ENCODE peak calls at places on chromosomes 4 and X, in nine cellular contexts. One of them, this sample, is unnamed.

GRCh38 chrX:75522565-75523411 is at the start of gene ZDHHC15:
- DNase-seq in sigmoid colon: peak
- DNase-seq in ovary: peak
- DNase-seq in tibial nerve: peak
- DNase-seq in spleen: peak
- DNase-seq in HepG2: no peak
- DNase-seq in A549: no peak
- DNase-seq in NB4: peak
- DNase-seq in IMR-90: no peak
- DNase-seq in this sample: peak

GRCh38 chr4:183624548-183624947 is 34.4 kb downstream of the RWDD4 start:
- DNase-seq in sigmoid colon: no peak
- DNase-seq in ovary: peak
- DNase-seq in tibial nerve: no peak
- DNase-seq in spleen: no peak
- DNase-seq in HepG2: no peak
- DNase-seq in A549: no peak
- DNase-seq in NB4: no peak
- DNase-seq in IMR-90: no peak
- DNase-seq in this sample: no peak

GRCh38 chrX:149152941-149153340 is 352.2 kb downstream of the IDS start:
- DNase-seq in sigmoid colon: no peak
- DNase-seq in ovary: no peak
- DNase-seq in tibial nerve: no peak
- DNase-seq in spleen: no peak
- DNase-seq in HepG2: no peak
- DNase-seq in A549: no peak
- DNase-seq in NB4: no peak
- DNase-seq in IMR-90: no peak
- DNase-seq in this sample: no peak

GRCh38 chr4:75653845-75654503 is 19.2 kb downstream of the G3BP2 start:
- DNase-seq in sigmoid colon: no peak
- DNase-seq in ovary: no peak
- DNase-seq in tibial nerve: no peak
- DNase-seq in spleen: no peak
- DNase-seq in HepG2: peak
- DNase-seq in A549: peak
- DNase-seq in NB4: no peak
- DNase-seq in IMR-90: peak
- DNase-seq in this sample: no peak

GRCh38 chr4:55277011-55277410 is 69.0 kb upstream of the SRD5A3 start:
- DNase-seq in sigmoid colon: no peak
- DNase-seq in ovary: no peak
- DNase-seq in tibial nerve: no peak
- DNase-seq in spleen: no peak
- DNase-seq in HepG2: no peak
- DNase-seq in A549: no peak
- DNase-seq in NB4: no peak
- DNase-seq in IMR-90: no peak
- DNase-seq in this sample: no peak

GRCh38 chrX:51332188-51332942 is at the start of gene NUDT10:
- DNase-seq in sigmoid colon: peak
- DNase-seq in ovary: peak
- DNase-seq in tibial nerve: no peak
- DNase-seq in spleen: peak
- DNase-seq in HepG2: no peak
- DNase-seq in A549: peak
- DNase-seq in NB4: peak
- DNase-seq in IMR-90: peak
- DNase-seq in this sample: peak

GRCh38 chr4:81724925-81725329 is 253.2 kb upstream of the RASGEF1B start:
- DNase-seq in sigmoid colon: peak
- DNase-seq in ovary: no peak
- DNase-seq in tibial nerve: no peak
- DNase-seq in spleen: peak
- DNase-seq in HepG2: peak
- DNase-seq in A549: no peak
- DNase-seq in NB4: no peak
- DNase-seq in IMR-90: no peak
- DNase-seq in this sample: peak

GRCh38 chr4:39637572-39638357 is 900 bp downstream of the SMIM14 start:
- DNase-seq in sigmoid colon: peak
- DNase-seq in ovary: peak
- DNase-seq in tibial nerve: peak
- DNase-seq in spleen: peak
- DNase-seq in HepG2: peak
- DNase-seq in A549: peak
- DNase-seq in NB4: peak
- DNase-seq in IMR-90: peak
- DNase-seq in this sample: peak

GRCh38 chr4:23789765-23790164 is 100.1 kb downstream of the PPARGC1A start:
- DNase-seq in sigmoid colon: peak
- DNase-seq in ovary: peak
- DNase-seq in tibial nerve: peak
- DNase-seq in spleen: no peak
- DNase-seq in HepG2: peak
- DNase-seq in A549: no peak
- DNase-seq in NB4: no peak
- DNase-seq in IMR-90: peak
- DNase-seq in this sample: no peak

GRCh38 chr4:48079972-48080391 is 54.1 kb downstream of the TXK start:
- DNase-seq in sigmoid colon: no peak
- DNase-seq in ovary: no peak
- DNase-seq in tibial nerve: no peak
- DNase-seq in spleen: no peak
- DNase-seq in HepG2: no peak
- DNase-seq in A549: peak
- DNase-seq in NB4: no peak
- DNase-seq in IMR-90: no peak
- DNase-seq in this sample: no peak

GRCh38 chrX:29890004-29890403 is 325.4 kb upstream of the MAGEB2 start:
- DNase-seq in sigmoid colon: no peak
- DNase-seq in ovary: no peak
- DNase-seq in tibial nerve: no peak
- DNase-seq in spleen: no peak
- DNase-seq in HepG2: no peak
- DNase-seq in A549: no peak
- DNase-seq in NB4: no peak
- DNase-seq in IMR-90: peak
- DNase-seq in this sample: no peak

GRCh38 chr4:8305851-8306361 is 36.4 kb downstream of the HTRA3 start:
- DNase-seq in sigmoid colon: peak
- DNase-seq in ovary: peak
- DNase-seq in tibial nerve: no peak
- DNase-seq in spleen: peak
- DNase-seq in HepG2: no peak
- DNase-seq in A549: no peak
- DNase-seq in NB4: no peak
- DNase-seq in IMR-90: no peak
- DNase-seq in this sample: peak

GRCh38 chr4:8434251-8435073 is 6.1 kb downstream of the ACOX3 start:
- DNase-seq in sigmoid colon: no peak
- DNase-seq in ovary: no peak
- DNase-seq in tibial nerve: no peak
- DNase-seq in spleen: no peak
- DNase-seq in HepG2: no peak
- DNase-seq in A549: no peak
- DNase-seq in NB4: no peak
- DNase-seq in IMR-90: no peak
- DNase-seq in this sample: no peak

GRCh38 chr4:188976644-188977115 is 837.4 kb downstream of the TRIML1 start:
- DNase-seq in sigmoid colon: no peak
- DNase-seq in ovary: no peak
- DNase-seq in tibial nerve: no peak
- DNase-seq in spleen: no peak
- DNase-seq in HepG2: no peak
- DNase-seq in A549: peak
- DNase-seq in NB4: peak
- DNase-seq in IMR-90: peak
- DNase-seq in this sample: no peak

GRCh38 chr4:8117278-8117682 is 41.3 kb downstream of the ABLIM2 start:
- DNase-seq in sigmoid colon: no peak
- DNase-seq in ovary: no peak
- DNase-seq in tibial nerve: no peak
- DNase-seq in spleen: no peak
- DNase-seq in HepG2: peak
- DNase-seq in A549: peak
- DNase-seq in NB4: peak
- DNase-seq in IMR-90: peak
- DNase-seq in this sample: no peak

GRCh38 chrX:74179071-74179470 is 124.9 kb upstream of the ZCCHC13 start:
- DNase-seq in sigmoid colon: no peak
- DNase-seq in ovary: no peak
- DNase-seq in tibial nerve: no peak
- DNase-seq in spleen: no peak
- DNase-seq in HepG2: peak
- DNase-seq in A549: peak
- DNase-seq in NB4: no peak
- DNase-seq in IMR-90: peak
- DNase-seq in this sample: no peak

GRCh38 chr4:159290321-159291030 is 187.6 kb downstream of the RAPGEF2 start:
- DNase-seq in sigmoid colon: no peak
- DNase-seq in ovary: no peak
- DNase-seq in tibial nerve: no peak
- DNase-seq in spleen: no peak
- DNase-seq in HepG2: no peak
- DNase-seq in A549: no peak
- DNase-seq in NB4: no peak
- DNase-seq in IMR-90: peak
- DNase-seq in this sample: no peak

DNA sequence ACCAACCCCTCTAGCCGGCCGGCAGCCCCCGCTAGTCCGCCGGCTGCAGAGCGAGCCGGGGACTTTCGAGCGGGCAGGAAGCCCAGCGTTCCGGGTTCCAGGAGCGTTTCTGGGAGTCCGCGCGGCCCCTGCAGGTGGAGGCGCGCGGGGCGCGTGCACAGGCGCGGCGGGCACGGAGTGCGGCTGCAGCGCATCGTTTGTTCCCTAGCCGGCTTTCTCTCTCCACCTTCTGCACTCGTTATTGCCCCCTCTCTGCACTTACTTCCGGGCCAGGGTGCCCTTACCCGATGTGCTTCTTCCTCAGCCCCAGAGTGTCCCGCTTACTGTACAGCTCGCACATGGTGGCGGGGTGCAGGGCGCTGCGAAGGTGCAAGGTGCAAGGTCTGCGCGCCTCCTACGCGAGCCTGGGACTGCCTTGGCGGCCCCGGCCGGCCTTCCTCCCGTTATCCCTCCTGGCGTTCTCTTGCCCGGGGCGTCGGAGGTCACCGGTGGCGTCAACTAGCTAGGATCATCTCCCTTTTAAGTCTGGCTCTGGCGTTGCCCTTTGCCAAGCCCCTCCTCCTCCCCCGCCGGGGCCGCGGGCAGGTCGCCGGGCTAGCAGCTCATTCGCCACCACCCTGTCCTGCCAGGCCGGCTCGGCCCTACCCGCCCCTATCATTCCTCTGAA is at the start of gene ETNPPL:
- DNase-seq in sigmoid colon: peak
- DNase-seq in ovary: no peak
- DNase-seq in tibial nerve: no peak
- DNase-seq in spleen: no peak
- DNase-seq in HepG2: peak
- DNase-seq in A549: peak
- DNase-seq in NB4: no peak
- DNase-seq in IMR-90: no peak
- DNase-seq in this sample: no peak
- H3K4me3 ChIP-seq in sigmoid colon: peak
- H3K4me3 ChIP-seq in ovary: peak
- H3K4me3 ChIP-seq in tibial nerve: peak
- H3K4me3 ChIP-seq in spleen: peak
- H3K4me3 ChIP-seq in HepG2: peak
- H3K4me3 ChIP-seq in A549: peak
- H3K4me3 ChIP-seq in NB4: no peak
- H3K4me3 ChIP-seq in IMR-90: peak
- H3K4me3 ChIP-seq in this sample: peak

DNA sequence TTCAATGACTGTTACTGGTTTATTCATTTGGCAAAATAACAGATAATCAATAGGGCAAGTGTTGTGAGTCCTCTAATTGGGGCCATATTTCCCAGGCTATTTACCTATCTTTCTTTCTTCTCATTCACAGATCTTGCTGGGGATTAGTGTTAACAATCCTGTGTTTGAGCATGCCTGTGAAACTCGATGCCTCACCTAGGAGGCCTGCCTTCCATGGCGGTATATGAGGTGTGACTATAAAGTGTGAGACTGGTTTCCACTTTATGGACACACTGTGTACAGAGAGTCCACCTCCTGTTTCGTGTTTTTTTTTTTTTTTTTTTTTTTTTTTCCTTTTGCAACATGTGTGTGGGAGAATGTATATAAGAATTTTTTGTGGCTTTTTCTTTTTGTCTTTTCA is 199.3 kb downstream of the BMPR1B start:
- DNase-seq in sigmoid colon: no peak
- DNase-seq in ovary: no peak
- DNase-seq in tibial nerve: no peak
- DNase-seq in spleen: no peak
- DNase-seq in HepG2: no peak
- DNase-seq in A549: no peak
- DNase-seq in NB4: no peak
- DNase-seq in IMR-90: no peak
- DNase-seq in this sample: no peak
- TF ChIP-seq POLR2A in sigmoid colon: no peak
- TF ChIP-seq POLR2A in ovary: no peak
- TF ChIP-seq POLR2A in tibial nerve: no peak
- TF ChIP-seq POLR2A in spleen: no peak
- TF ChIP-seq POLR2A in HepG2: no peak
- TF ChIP-seq POLR2A in A549: no peak
- TF ChIP-seq POLR2A in NB4: no peak
- TF ChIP-seq POLR2A in IMR-90: no peak
- TF ChIP-seq POLR2A in this sample: no peak

DNA sequence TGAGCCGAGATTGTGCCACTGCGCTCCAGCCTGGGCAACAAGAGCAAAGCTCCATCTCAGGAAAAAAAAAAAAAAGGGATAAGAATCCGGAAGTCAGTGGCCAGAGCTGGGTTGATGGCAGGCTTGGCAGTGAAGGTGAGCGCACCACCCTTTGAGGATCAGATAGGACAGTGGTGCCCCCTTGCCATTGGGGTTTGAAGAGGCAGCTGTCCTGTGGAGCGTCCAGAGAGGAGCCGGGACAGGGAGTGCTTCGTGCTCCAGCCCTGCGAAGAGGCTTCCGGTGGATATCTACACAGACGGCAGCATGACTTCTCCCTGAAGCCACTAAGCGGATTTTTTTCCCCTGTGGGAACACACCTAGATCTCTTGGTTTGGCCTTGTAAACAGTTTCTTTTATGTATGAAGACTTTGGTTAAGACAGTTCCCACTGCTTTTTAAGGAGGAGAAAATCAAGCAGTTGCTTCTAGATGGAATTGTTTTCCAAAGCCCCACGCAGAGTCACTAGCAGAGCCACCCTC is 6.5 kb downstream of the TBC1D14 start:
- DNase-seq in sigmoid colon: peak
- DNase-seq in ovary: no peak
- DNase-seq in tibial nerve: no peak
- DNase-seq in spleen: peak
- DNase-seq in HepG2: no peak
- DNase-seq in A549: no peak
- DNase-seq in NB4: no peak
- DNase-seq in IMR-90: no peak
- DNase-seq in this sample: no peak
- H3K4me3 ChIP-seq in sigmoid colon: no peak
- H3K4me3 ChIP-seq in ovary: no peak
- H3K4me3 ChIP-seq in tibial nerve: no peak
- H3K4me3 ChIP-seq in spleen: no peak
- H3K4me3 ChIP-seq in HepG2: no peak
- H3K4me3 ChIP-seq in A549: no peak
- H3K4me3 ChIP-seq in NB4: no peak
- H3K4me3 ChIP-seq in IMR-90: no peak
- H3K4me3 ChIP-seq in this sample: no peak

GRCh38 chr4:1979477-1980196 is 29.1 kb downstream of the NELFA start:
- DNase-seq in sigmoid colon: no peak
- DNase-seq in ovary: no peak
- DNase-seq in tibial nerve: no peak
- DNase-seq in spleen: peak
- DNase-seq in HepG2: no peak
- DNase-seq in A549: no peak
- DNase-seq in NB4: no peak
- DNase-seq in IMR-90: no peak
- DNase-seq in this sample: no peak
- TF ChIP-seq POLR2A in sigmoid colon: no peak
- TF ChIP-seq POLR2A in ovary: no peak
- TF ChIP-seq POLR2A in tibial nerve: no peak
- TF ChIP-seq POLR2A in spleen: no peak
- TF ChIP-seq POLR2A in HepG2: peak
- TF ChIP-seq POLR2A in A549: no peak
- TF ChIP-seq POLR2A in NB4: peak
- TF ChIP-seq POLR2A in IMR-90: no peak
- TF ChIP-seq POLR2A in this sample: no peak